ENCODE peak calls at places on chromosome 9, in ten cellular contexts. One of them, this sample, is unnamed.

GRCh38 chr9:102456562-102456961 is 538.6 kb upstream of the CYLC2 start:
- DNase-seq in heart right ventricle: no peak
- DNase-seq in pancreas: no peak
- DNase-seq in choroid plexus epithelial cell: no peak
- DNase-seq in left ventricle myocardium inferior: no peak
- DNase-seq in A549: no peak
- DNase-seq in DND-41: no peak
- DNase-seq in CD4-positive, CD25-positive, alpha-beta regulatory T cell: no peak
- DNase-seq in tibial artery: no peak
- DNase-seq in CD8-positive, alpha-beta T cell: no peak
- DNase-seq in this sample: no peak

GRCh38 chr9:127540664-127541041 is 71.4 kb upstream of the STXBP1 start:
- DNase-seq in left ventricle myocardium inferior: no peak
- DNase-seq in tibial artery: no peak
- DNase-seq in A549: no peak
- DNase-seq in pancreas: no peak
- DNase-seq in CD8-positive, alpha-beta T cell: no peak
- DNase-seq in DND-41: no peak
- DNase-seq in heart right ventricle: no peak
- DNase-seq in CD4-positive, CD25-positive, alpha-beta regulatory T cell: no peak
- DNase-seq in choroid plexus epithelial cell: no peak
- DNase-seq in this sample: no peak

GRCh38 chr9:14092344-14092743 is 221.6 kb downstream of the NFIB start:
- DNase-seq in CD4-positive, CD25-positive, alpha-beta regulatory T cell: no peak
- DNase-seq in heart right ventricle: no peak
- DNase-seq in left ventricle myocardium inferior: no peak
- DNase-seq in tibial artery: no peak
- DNase-seq in pancreas: no peak
- DNase-seq in DND-41: no peak
- DNase-seq in choroid plexus epithelial cell: peak
- DNase-seq in CD8-positive, alpha-beta T cell: no peak
- DNase-seq in A549: no peak
- DNase-seq in this sample: no peak

GRCh38 chr9:134550584-134550983 is 91.0 kb upstream of the COL5A1 start:
- DNase-seq in A549: peak
- DNase-seq in choroid plexus epithelial cell: no peak
- DNase-seq in heart right ventricle: no peak
- DNase-seq in pancreas: no peak
- DNase-seq in left ventricle myocardium inferior: no peak
- DNase-seq in DND-41: no peak
- DNase-seq in CD8-positive, alpha-beta T cell: no peak
- DNase-seq in CD4-positive, CD25-positive, alpha-beta regulatory T cell: no peak
- DNase-seq in tibial artery: no peak
- DNase-seq in this sample: no peak

GRCh38 chr9:123778232-123778902 is 151.6 kb downstream of the DENND1A start:
- DNase-seq in choroid plexus epithelial cell: no peak
- DNase-seq in left ventricle myocardium inferior: no peak
- DNase-seq in DND-41: no peak
- DNase-seq in heart right ventricle: no peak
- DNase-seq in pancreas: no peak
- DNase-seq in CD4-positive, CD25-positive, alpha-beta regulatory T cell: no peak
- DNase-seq in CD8-positive, alpha-beta T cell: no peak
- DNase-seq in tibial artery: no peak
- DNase-seq in A549: no peak
- DNase-seq in this sample: no peak

GRCh38 chr9:14159440-14160222 is 154.3 kb downstream of the NFIB start:
- DNase-seq in CD4-positive, CD25-positive, alpha-beta regulatory T cell: no peak
- DNase-seq in choroid plexus epithelial cell: peak
- DNase-seq in A549: no peak
- DNase-seq in tibial artery: no peak
- DNase-seq in heart right ventricle: no peak
- DNase-seq in CD8-positive, alpha-beta T cell: no peak
- DNase-seq in left ventricle myocardium inferior: no peak
- DNase-seq in pancreas: no peak
- DNase-seq in DND-41: no peak
- DNase-seq in this sample: no peak

GRCh38 chr9:129412814-129413536 is 207.9 kb downstream of the C9orf50 start:
- DNase-seq in DND-41: peak
- DNase-seq in left ventricle myocardium inferior: peak
- DNase-seq in choroid plexus epithelial cell: peak
- DNase-seq in pancreas: peak
- DNase-seq in CD8-positive, alpha-beta T cell: peak
- DNase-seq in heart right ventricle: peak
- DNase-seq in tibial artery: peak
- DNase-seq in CD4-positive, CD25-positive, alpha-beta regulatory T cell: peak
- DNase-seq in A549: peak
- DNase-seq in this sample: peak

GRCh38 chr9:27572566-27572917 is 739 bp downstream of the C9orf72 start:
- DNase-seq in CD4-positive, CD25-positive, alpha-beta regulatory T cell: peak
- DNase-seq in heart right ventricle: no peak
- DNase-seq in A549: peak
- DNase-seq in tibial artery: peak
- DNase-seq in CD8-positive, alpha-beta T cell: peak
- DNase-seq in DND-41: peak
- DNase-seq in pancreas: no peak
- DNase-seq in choroid plexus epithelial cell: peak
- DNase-seq in left ventricle myocardium inferior: no peak
- DNase-seq in this sample: peak

GRCh38 chr9:23538604-23539003 is 287.4 kb downstream of the ELAVL2 start:
- DNase-seq in heart right ventricle: no peak
- DNase-seq in A549: no peak
- DNase-seq in pancreas: no peak
- DNase-seq in tibial artery: no peak
- DNase-seq in choroid plexus epithelial cell: no peak
- DNase-seq in left ventricle myocardium inferior: no peak
- DNase-seq in CD4-positive, CD25-positive, alpha-beta regulatory T cell: no peak
- DNase-seq in DND-41: no peak
- DNase-seq in CD8-positive, alpha-beta T cell: no peak
- DNase-seq in this sample: no peak

GRCh38 chr9:81312346-81312745 is 377.0 kb downstream of the TLE1 start:
- DNase-seq in choroid plexus epithelial cell: no peak
- DNase-seq in tibial artery: no peak
- DNase-seq in left ventricle myocardium inferior: no peak
- DNase-seq in A549: no peak
- DNase-seq in CD4-positive, CD25-positive, alpha-beta regulatory T cell: no peak
- DNase-seq in CD8-positive, alpha-beta T cell: no peak
- DNase-seq in pancreas: no peak
- DNase-seq in DND-41: no peak
- DNase-seq in heart right ventricle: no peak
- DNase-seq in this sample: no peak

GRCh38 chr9:135988493-135988892 is 27.3 kb upstream of the UBAC1 start:
- DNase-seq in CD8-positive, alpha-beta T cell: no peak
- DNase-seq in DND-41: no peak
- DNase-seq in tibial artery: no peak
- DNase-seq in A549: no peak
- DNase-seq in left ventricle myocardium inferior: no peak
- DNase-seq in CD4-positive, CD25-positive, alpha-beta regulatory T cell: no peak
- DNase-seq in heart right ventricle: no peak
- DNase-seq in pancreas: no peak
- DNase-seq in choroid plexus epithelial cell: no peak
- DNase-seq in this sample: no peak

GRCh38 chr9:135990468-135991429 is 29.6 kb upstream of the UBAC1 start:
- DNase-seq in left ventricle myocardium inferior: no peak
- DNase-seq in DND-41: peak
- DNase-seq in choroid plexus epithelial cell: peak
- DNase-seq in tibial artery: no peak
- DNase-seq in CD8-positive, alpha-beta T cell: peak
- DNase-seq in CD4-positive, CD25-positive, alpha-beta regulatory T cell: peak
- DNase-seq in A549: peak
- DNase-seq in pancreas: no peak
- DNase-seq in heart right ventricle: peak
- DNase-seq in this sample: peak

GRCh38 chr9:135989157-135989556 is 28.0 kb upstream of the UBAC1 start:
- DNase-seq in CD4-positive, CD25-positive, alpha-beta regulatory T cell: no peak
- DNase-seq in choroid plexus epithelial cell: no peak
- DNase-seq in CD8-positive, alpha-beta T cell: no peak
- DNase-seq in heart right ventricle: no peak
- DNase-seq in pancreas: no peak
- DNase-seq in DND-41: no peak
- DNase-seq in tibial artery: no peak
- DNase-seq in left ventricle myocardium inferior: no peak
- DNase-seq in A549: no peak
- DNase-seq in this sample: no peak

GRCh38 chr9:135991771-135992170 is 30.6 kb upstream of the UBAC1 start:
- DNase-seq in left ventricle myocardium inferior: no peak
- DNase-seq in heart right ventricle: no peak
- DNase-seq in tibial artery: no peak
- DNase-seq in CD8-positive, alpha-beta T cell: no peak
- DNase-seq in choroid plexus epithelial cell: no peak
- DNase-seq in CD4-positive, CD25-positive, alpha-beta regulatory T cell: no peak
- DNase-seq in pancreas: no peak
- DNase-seq in DND-41: no peak
- DNase-seq in A549: no peak
- DNase-seq in this sample: no peak

GRCh38 chr9:135989722-135990467 is 28.7 kb upstream of the UBAC1 start:
- DNase-seq in DND-41: no peak
- DNase-seq in A549: no peak
- DNase-seq in tibial artery: no peak
- DNase-seq in CD8-positive, alpha-beta T cell: peak
- DNase-seq in CD4-positive, CD25-positive, alpha-beta regulatory T cell: no peak
- DNase-seq in heart right ventricle: peak
- DNase-seq in choroid plexus epithelial cell: no peak
- DNase-seq in pancreas: peak
- DNase-seq in left ventricle myocardium inferior: no peak
- DNase-seq in this sample: no peak
- H3K4me3 ChIP-seq in DND-41: no peak
- H3K4me3 ChIP-seq in A549: no peak
- H3K4me3 ChIP-seq in tibial artery: no peak
- H3K4me3 ChIP-seq in CD8-positive, alpha-beta T cell: peak
- H3K4me3 ChIP-seq in CD4-positive, CD25-positive, alpha-beta regulatory T cell: no peak
- H3K4me3 ChIP-seq in heart right ventricle: peak
- H3K4me3 ChIP-seq in choroid plexus epithelial cell: no peak
- H3K4me3 ChIP-seq in pancreas: no peak
- H3K4me3 ChIP-seq in left ventricle myocardium inferior: peak
- H3K4me3 ChIP-seq in this sample: no peak

DNA sequence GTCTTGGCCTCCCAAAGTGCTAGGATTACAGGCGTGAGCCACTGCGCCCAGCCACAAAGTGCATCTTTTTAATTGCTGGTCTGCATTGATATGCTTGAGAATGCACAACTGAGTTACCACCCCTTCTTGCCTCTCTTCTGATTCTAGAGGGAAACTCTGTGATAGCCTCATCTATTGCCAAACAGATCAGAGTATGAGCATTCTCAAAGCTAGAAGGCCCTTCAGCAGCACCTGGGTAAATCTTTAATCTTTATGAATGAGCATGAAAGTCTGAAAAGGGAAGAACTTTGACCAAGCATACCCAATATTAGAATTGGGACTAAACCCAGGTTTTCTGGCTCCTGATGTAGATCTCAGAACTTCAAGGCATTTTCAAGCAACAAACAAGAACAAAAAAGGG is 298.3 kb upstream of the TNC start:
- DNase-seq in choroid plexus epithelial cell: no peak
- DNase-seq in tibial artery: no peak
- DNase-seq in left ventricle myocardium inferior: no peak
- DNase-seq in CD4-positive, CD25-positive, alpha-beta regulatory T cell: no peak
- DNase-seq in pancreas: no peak
- DNase-seq in CD8-positive, alpha-beta T cell: no peak
- DNase-seq in heart right ventricle: no peak
- DNase-seq in DND-41: no peak
- DNase-seq in A549: no peak
- DNase-seq in this sample: no peak
- H3K4me3 ChIP-seq in choroid plexus epithelial cell: no peak
- H3K4me3 ChIP-seq in tibial artery: no peak
- H3K4me3 ChIP-seq in left ventricle myocardium inferior: no peak
- H3K4me3 ChIP-seq in CD4-positive, CD25-positive, alpha-beta regulatory T cell: no peak
- H3K4me3 ChIP-seq in pancreas: no peak
- H3K4me3 ChIP-seq in CD8-positive, alpha-beta T cell: no peak
- H3K4me3 ChIP-seq in heart right ventricle: no peak
- H3K4me3 ChIP-seq in DND-41: no peak
- H3K4me3 ChIP-seq in A549: no peak
- H3K4me3 ChIP-seq in this sample: no peak

GRCh38 chr9:35750256-35750531 is 1.1 kb downstream of the RGP1 start:
- DNase-seq in choroid plexus epithelial cell: no peak
- DNase-seq in left ventricle myocardium inferior: no peak
- DNase-seq in DND-41: no peak
- DNase-seq in pancreas: no peak
- DNase-seq in CD4-positive, CD25-positive, alpha-beta regulatory T cell: no peak
- DNase-seq in heart right ventricle: no peak
- DNase-seq in A549: no peak
- DNase-seq in CD8-positive, alpha-beta T cell: no peak
- DNase-seq in tibial artery: no peak
- DNase-seq in this sample: no peak
- H3K4me3 ChIP-seq in choroid plexus epithelial cell: peak
- H3K4me3 ChIP-seq in left ventricle myocardium inferior: peak
- H3K4me3 ChIP-seq in DND-41: peak
- H3K4me3 ChIP-seq in pancreas: peak
- H3K4me3 ChIP-seq in CD4-positive, CD25-positive, alpha-beta regulatory T cell: peak
- H3K4me3 ChIP-seq in heart right ventricle: peak
- H3K4me3 ChIP-seq in A549: peak
- H3K4me3 ChIP-seq in CD8-positive, alpha-beta T cell: peak
- H3K4me3 ChIP-seq in tibial artery: peak
- H3K4me3 ChIP-seq in this sample: peak

GRCh38 chr9:137663584-137663983 is 44.8 kb downstream of the EHMT1 start:
- DNase-seq in choroid plexus epithelial cell: no peak
- DNase-seq in left ventricle myocardium inferior: no peak
- DNase-seq in A549: no peak
- DNase-seq in CD8-positive, alpha-beta T cell: no peak
- DNase-seq in tibial artery: no peak
- DNase-seq in CD4-positive, CD25-positive, alpha-beta regulatory T cell: no peak
- DNase-seq in DND-41: no peak
- DNase-seq in heart right ventricle: no peak
- DNase-seq in pancreas: no peak
- DNase-seq in this sample: no peak

GRCh38 chr9:137658778-137659177 is 40.0 kb downstream of the EHMT1 start:
- DNase-seq in heart right ventricle: no peak
- DNase-seq in CD4-positive, CD25-positive, alpha-beta regulatory T cell: no peak
- DNase-seq in DND-41: no peak
- DNase-seq in choroid plexus epithelial cell: no peak
- DNase-seq in pancreas: no peak
- DNase-seq in CD8-positive, alpha-beta T cell: no peak
- DNase-seq in tibial artery: no peak
- DNase-seq in left ventricle myocardium inferior: no peak
- DNase-seq in A549: no peak
- DNase-seq in this sample: peak

GRCh38 chr9:137656416-137656815 is 37.6 kb downstream of the EHMT1 start:
- DNase-seq in heart right ventricle: no peak
- DNase-seq in pancreas: no peak
- DNase-seq in DND-41: no peak
- DNase-seq in CD4-positive, CD25-positive, alpha-beta regulatory T cell: no peak
- DNase-seq in tibial artery: no peak
- DNase-seq in A549: no peak
- DNase-seq in CD8-positive, alpha-beta T cell: no peak
- DNase-seq in choroid plexus epithelial cell: no peak
- DNase-seq in left ventricle myocardium inferior: peak
- DNase-seq in this sample: no peak

GRCh38 chr9:137660144-137660543 is 41.3 kb downstream of the EHMT1 start:
- DNase-seq in choroid plexus epithelial cell: no peak
- DNase-seq in A549: no peak
- DNase-seq in left ventricle myocardium inferior: no peak
- DNase-seq in DND-41: no peak
- DNase-seq in CD8-positive, alpha-beta T cell: no peak
- DNase-seq in tibial artery: no peak
- DNase-seq in heart right ventricle: no peak
- DNase-seq in CD4-positive, CD25-positive, alpha-beta regulatory T cell: no peak
- DNase-seq in pancreas: no peak
- DNase-seq in this sample: no peak

DNA sequence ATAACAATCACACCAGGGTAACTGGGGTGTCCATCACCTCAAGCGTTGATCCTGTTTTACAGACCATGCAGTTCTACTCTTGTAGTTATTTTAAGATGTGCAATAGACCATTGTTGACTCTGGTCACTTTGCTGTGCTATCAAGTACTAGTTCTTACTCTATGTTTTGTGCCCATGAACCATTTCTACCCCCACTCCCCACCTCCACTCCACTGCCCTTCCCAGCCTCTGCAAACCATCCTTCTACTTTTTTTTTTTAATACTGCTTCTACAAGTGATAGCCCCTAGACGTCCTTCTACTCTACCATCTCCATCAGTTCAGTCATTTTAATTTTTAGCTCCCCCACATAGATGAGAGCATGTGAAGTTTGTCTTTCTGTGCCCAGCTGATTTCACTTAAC is 38.8 kb downstream of the EHMT1 start:
- DNase-seq in choroid plexus epithelial cell: no peak
- DNase-seq in tibial artery: no peak
- DNase-seq in pancreas: no peak
- DNase-seq in CD8-positive, alpha-beta T cell: no peak
- DNase-seq in A549: no peak
- DNase-seq in heart right ventricle: no peak
- DNase-seq in CD4-positive, CD25-positive, alpha-beta regulatory T cell: no peak
- DNase-seq in left ventricle myocardium inferior: no peak
- DNase-seq in DND-41: no peak
- DNase-seq in this sample: no peak
- H3K4me3 ChIP-seq in choroid plexus epithelial cell: no peak
- H3K4me3 ChIP-seq in tibial artery: no peak
- H3K4me3 ChIP-seq in pancreas: no peak
- H3K4me3 ChIP-seq in CD8-positive, alpha-beta T cell: no peak
- H3K4me3 ChIP-seq in A549: no peak
- H3K4me3 ChIP-seq in heart right ventricle: no peak
- H3K4me3 ChIP-seq in CD4-positive, CD25-positive, alpha-beta regulatory T cell: no peak
- H3K4me3 ChIP-seq in left ventricle myocardium inferior: no peak
- H3K4me3 ChIP-seq in DND-41: no peak
- H3K4me3 ChIP-seq in this sample: no peak

This sample was measured in Jurkat, Clone E6-1.